ENCODE peak calls at places on chromosomes 3 and 15, in nine cellular contexts. One of them, this sample, is unnamed.

GRCh38 chr3:33722186-33722585 is 4.1 kb upstream of the CLASP2 start:
- DNase-seq in aorta: no peak
- DNase-seq in MM.1S: no peak
- DNase-seq in psoas muscle: no peak
- DNase-seq in cardiac muscle cell: peak; percentile 25
- DNase-seq in A673: peak; percentile 59
- DNase-seq in HCT116: no peak
- DNase-seq in heart right ventricle: no peak
- DNase-seq in ovary: no peak
- DNase-seq in this sample: no peak

GRCh38 chr3:45455040-45455439 is 66.7 kb downstream of the LARS2 start:
- DNase-seq in aorta: no peak
- DNase-seq in MM.1S: no peak
- DNase-seq in psoas muscle: no peak
- DNase-seq in cardiac muscle cell: no peak
- DNase-seq in A673: no peak
- DNase-seq in HCT116: no peak
- DNase-seq in heart right ventricle: no peak
- DNase-seq in ovary: no peak
- DNase-seq in this sample: no peak

GRCh38 chr3:99242271-99242670 is 340.8 kb upstream of the DCBLD2 start:
- DNase-seq in aorta: no peak
- DNase-seq in MM.1S: no peak
- DNase-seq in psoas muscle: no peak
- DNase-seq in cardiac muscle cell: no peak
- DNase-seq in A673: no peak
- DNase-seq in HCT116: no peak
- DNase-seq in heart right ventricle: no peak
- DNase-seq in ovary: no peak
- DNase-seq in this sample: no peak

GRCh38 chr3:14962762-14963161 is 15.4 kb downstream of the NR2C2 start:
- DNase-seq in aorta: no peak
- DNase-seq in MM.1S: no peak
- DNase-seq in psoas muscle: no peak
- DNase-seq in cardiac muscle cell: no peak
- DNase-seq in A673: no peak
- DNase-seq in HCT116: no peak
- DNase-seq in heart right ventricle: no peak
- DNase-seq in ovary: no peak
- DNase-seq in this sample: no peak

GRCh38 chr3:113058188-113058587 is 67.4 kb downstream of the GTPBP8 start:
- DNase-seq in aorta: no peak
- DNase-seq in MM.1S: no peak
- DNase-seq in psoas muscle: no peak
- DNase-seq in cardiac muscle cell: no peak
- DNase-seq in A673: no peak
- DNase-seq in HCT116: no peak
- DNase-seq in heart right ventricle: no peak
- DNase-seq in ovary: no peak
- DNase-seq in this sample: no peak

GRCh38 chr3:151430821-151431484 is 29.9 kb downstream of the IGSF10 start:
- DNase-seq in aorta: no peak
- DNase-seq in MM.1S: no peak
- DNase-seq in psoas muscle: no peak
- DNase-seq in cardiac muscle cell: peak; percentile 37
- DNase-seq in A673: no peak
- DNase-seq in HCT116: no peak
- DNase-seq in heart right ventricle: no peak
- DNase-seq in ovary: no peak
- DNase-seq in this sample: no peak

GRCh38 chr3:4531478-4532025 is 38.4 kb downstream of the ITPR1 start:
- DNase-seq in aorta: no peak
- DNase-seq in MM.1S: no peak
- DNase-seq in psoas muscle: no peak
- DNase-seq in cardiac muscle cell: peak; percentile 65
- DNase-seq in A673: no peak
- DNase-seq in HCT116: no peak
- DNase-seq in heart right ventricle: no peak
- DNase-seq in ovary: no peak
- DNase-seq in this sample: no peak

GRCh38 chr3:36905545-36905944 is 39.3 kb downstream of the TRANK1 start:
- DNase-seq in aorta: no peak
- DNase-seq in MM.1S: no peak
- DNase-seq in psoas muscle: no peak
- DNase-seq in cardiac muscle cell: no peak
- DNase-seq in A673: no peak
- DNase-seq in HCT116: no peak
- DNase-seq in heart right ventricle: no peak
- DNase-seq in ovary: no peak
- DNase-seq in this sample: no peak

GRCh38 chr15:74976159-74976558 is 19.2 kb upstream of the SCAMP5 start:
- DNase-seq in aorta: peak; percentile 34
- DNase-seq in MM.1S: no peak
- DNase-seq in psoas muscle: no peak
- DNase-seq in cardiac muscle cell: no peak
- DNase-seq in A673: no peak
- DNase-seq in HCT116: no peak
- DNase-seq in heart right ventricle: no peak
- DNase-seq in ovary: no peak
- DNase-seq in this sample: no peak

GRCh38 chr3:158165730-158166129 is 55.8 kb downstream of the RSRC1 start:
- DNase-seq in aorta: no peak
- DNase-seq in MM.1S: no peak
- DNase-seq in psoas muscle: no peak
- DNase-seq in cardiac muscle cell: peak; percentile 12
- DNase-seq in A673: peak; percentile 6
- DNase-seq in HCT116: no peak
- DNase-seq in heart right ventricle: no peak
- DNase-seq in ovary: no peak
- DNase-seq in this sample: no peak

GRCh38 chr15:36235173-36235572 is 344.3 kb upstream of the CDIN1 start:
- DNase-seq in aorta: no peak
- DNase-seq in MM.1S: no peak
- DNase-seq in psoas muscle: no peak
- DNase-seq in cardiac muscle cell: no peak
- DNase-seq in A673: no peak
- DNase-seq in HCT116: no peak
- DNase-seq in heart right ventricle: no peak
- DNase-seq in ovary: no peak
- DNase-seq in this sample: no peak

GRCh38 chr15:70775160-70775559 is 11.8 kb upstream of the UACA start:
- DNase-seq in aorta: no peak
- DNase-seq in MM.1S: no peak
- DNase-seq in psoas muscle: no peak
- DNase-seq in cardiac muscle cell: peak; percentile 71
- DNase-seq in A673: no peak
- DNase-seq in HCT116: no peak
- DNase-seq in heart right ventricle: no peak
- DNase-seq in ovary: no peak
- DNase-seq in this sample: no peak

GRCh38 chr15:68274184-68274848 is 3.2 kb upstream of the FEM1B start:
- DNase-seq in aorta: no peak
- DNase-seq in MM.1S: no peak
- DNase-seq in psoas muscle: no peak
- DNase-seq in cardiac muscle cell: no peak
- DNase-seq in A673: no peak
- DNase-seq in HCT116: no peak
- DNase-seq in heart right ventricle: no peak
- DNase-seq in ovary: no peak
- DNase-seq in this sample: no peak

GRCh38 chr3:177754508-177754921 is 557.2 kb upstream of the TBL1XR1 start:
- DNase-seq in aorta: no peak
- DNase-seq in MM.1S: no peak
- DNase-seq in psoas muscle: no peak
- DNase-seq in cardiac muscle cell: no peak
- DNase-seq in A673: no peak
- DNase-seq in HCT116: no peak
- DNase-seq in heart right ventricle: no peak
- DNase-seq in ovary: no peak
- DNase-seq in this sample: no peak

GRCh38 chr3:126546549-126547239 is 12.0 kb downstream of the C3orf22 start:
- DNase-seq in aorta: peak; percentile 11
- DNase-seq in MM.1S: no peak
- DNase-seq in psoas muscle: no peak
- DNase-seq in cardiac muscle cell: no peak
- DNase-seq in A673: no peak
- DNase-seq in HCT116: no peak
- DNase-seq in heart right ventricle: no peak
- DNase-seq in ovary: no peak
- DNase-seq in this sample: peak; percentile 1

GRCh38 chr3:184156522-184156955 is 1.4 kb downstream of the DVL3 start:
- DNase-seq in aorta: peak; percentile 76
- DNase-seq in MM.1S: no peak
- DNase-seq in psoas muscle: peak; percentile 71
- DNase-seq in cardiac muscle cell: peak; percentile 88
- DNase-seq in A673: peak; percentile 64
- DNase-seq in HCT116: no peak
- DNase-seq in heart right ventricle: peak; percentile 70
- DNase-seq in ovary: peak; percentile 86
- DNase-seq in this sample: no peak

GRCh38 chr15:89206908-89207331 is 14.5 kb downstream of the RLBP1 start:
- DNase-seq in aorta: peak; percentile 79
- DNase-seq in MM.1S: peak; percentile 54
- DNase-seq in psoas muscle: peak; percentile 72
- DNase-seq in cardiac muscle cell: peak; percentile 75
- DNase-seq in A673: peak; percentile 85
- DNase-seq in HCT116: peak; percentile 47
- DNase-seq in heart right ventricle: peak; percentile 75
- DNase-seq in ovary: peak; percentile 70
- DNase-seq in this sample: peak; percentile 87

GRCh38 chr3:130515755-130516154 is 1.2 kb upstream of the COL6A6 start:
- DNase-seq in aorta: no peak
- DNase-seq in MM.1S: no peak
- DNase-seq in psoas muscle: no peak
- DNase-seq in cardiac muscle cell: no peak
- DNase-seq in A673: no peak
- DNase-seq in HCT116: no peak
- DNase-seq in heart right ventricle: no peak
- DNase-seq in ovary: no peak
- DNase-seq in this sample: no peak

GRCh38 chr15:75053748-75054125 is 30.3 kb downstream of the PPCDC start:
- DNase-seq in aorta: no peak
- DNase-seq in MM.1S: no peak
- DNase-seq in psoas muscle: no peak
- DNase-seq in cardiac muscle cell: no peak
- DNase-seq in A673: no peak
- DNase-seq in HCT116: no peak
- DNase-seq in heart right ventricle: no peak
- DNase-seq in ovary: no peak
- DNase-seq in this sample: no peak

GRCh38 chr3:187719628-187720336 is 17.4 kb upstream of the RTP2 start:
- DNase-seq in aorta: no peak
- DNase-seq in MM.1S: no peak
- DNase-seq in psoas muscle: peak; percentile 67
- DNase-seq in cardiac muscle cell: peak; percentile 8
- DNase-seq in A673: no peak
- DNase-seq in HCT116: no peak
- DNase-seq in heart right ventricle: no peak
- DNase-seq in ovary: no peak
- DNase-seq in this sample: peak; percentile 44

GRCh38 chr3:32556332-32556731 is 14.3 kb downstream of the DYNC1LI1 start:
- DNase-seq in aorta: no peak
- DNase-seq in MM.1S: no peak
- DNase-seq in psoas muscle: no peak
- DNase-seq in cardiac muscle cell: no peak
- DNase-seq in A673: no peak
- DNase-seq in HCT116: no peak
- DNase-seq in heart right ventricle: no peak
- DNase-seq in ovary: no peak
- DNase-seq in this sample: no peak
- H3K4me1 ChIP-seq in aorta: peaks cover 4% of the 10 kb centered on the region
- H3K4me1 ChIP-seq in MM.1S: no peaks in the 10 kb centered on the region
- H3K4me1 ChIP-seq in psoas muscle: peaks cover 11% of the 10 kb centered on the region
- H3K4me1 ChIP-seq in cardiac muscle cell: peaks cover 4% of the 10 kb centered on the region
- H3K4me1 ChIP-seq in A673: peaks cover 10% of the 10 kb centered on the region
- H3K4me1 ChIP-seq in HCT116: no peaks in the 10 kb centered on the region
- H3K4me1 ChIP-seq in heart right ventricle: peaks cover 34% of the 10 kb centered on the region
- H3K4me1 ChIP-seq in ovary: peaks cover 2% of the 10 kb centered on the region
- H3K4me1 ChIP-seq in this sample: peaks cover 38% of the 10 kb centered on the region

GRCh38 chr15:83064859-83065258 is 2.2 kb downstream of the BTBD1 start:
- DNase-seq in aorta: no peak
- DNase-seq in MM.1S: no peak
- DNase-seq in psoas muscle: no peak
- DNase-seq in cardiac muscle cell: no peak
- DNase-seq in A673: no peak
- DNase-seq in HCT116: no peak
- DNase-seq in heart right ventricle: no peak
- DNase-seq in ovary: no peak
- DNase-seq in this sample: no peak
- H3K4me3 ChIP-seq in aorta: peak overlapping the region; percentile 96
- H3K4me3 ChIP-seq in MM.1S: peak overlapping the region; percentile 70
- H3K4me3 ChIP-seq in psoas muscle: peak overlapping the region; percentile 97
- H3K4me3 ChIP-seq in cardiac muscle cell: peak overlapping the region; percentile 84
- H3K4me3 ChIP-seq in A673: peak overlapping the region; percentile 95
- H3K4me3 ChIP-seq in HCT116: no peak overlapping the region
- H3K4me3 ChIP-seq in heart right ventricle: peak overlapping the region; percentile 83
- H3K4me3 ChIP-seq in ovary: peak overlapping the region; percentile 84
- H3K4me3 ChIP-seq in this sample: peak overlapping the region; percentile 91

DNA sequence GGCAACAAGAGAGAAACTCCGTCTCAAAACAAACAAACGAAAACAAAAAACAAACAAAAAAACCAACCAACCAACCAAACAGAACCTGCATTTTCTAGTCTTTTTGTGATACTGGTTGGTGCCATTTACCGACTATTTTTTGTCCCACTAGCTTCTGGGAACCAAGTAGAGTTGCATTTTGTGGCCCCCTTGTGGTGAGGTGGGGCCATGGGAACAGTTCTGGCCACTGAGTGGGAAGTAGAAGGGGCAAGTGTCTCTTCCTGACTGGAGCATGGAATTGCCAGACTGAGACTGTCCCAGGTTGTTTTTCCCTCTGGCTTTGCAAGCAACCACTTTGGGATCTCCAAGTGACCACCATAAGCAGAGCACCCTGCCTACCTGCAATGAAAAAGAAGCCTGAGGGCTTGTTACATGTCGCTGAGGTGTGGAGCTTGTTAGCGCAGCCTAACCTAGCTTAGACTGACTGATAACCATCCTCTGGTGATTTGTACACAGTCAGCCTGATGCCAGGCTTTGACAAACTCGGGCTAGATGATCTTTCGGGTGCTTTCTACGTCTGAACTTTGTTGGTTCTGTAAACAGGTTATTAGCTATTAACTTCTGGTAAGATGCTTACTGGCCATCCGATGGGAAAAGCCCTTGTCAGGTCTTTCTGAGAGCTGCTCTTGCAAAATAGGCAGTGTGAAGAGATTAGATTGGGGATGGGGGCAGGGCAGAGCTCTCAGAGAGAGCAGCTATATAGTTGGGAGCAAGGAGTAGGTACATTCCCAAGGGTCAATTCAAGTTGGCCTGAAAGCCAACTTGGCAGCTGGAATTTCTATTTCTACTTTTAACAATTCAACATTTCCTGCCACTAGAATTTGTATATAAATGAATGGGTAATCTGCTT is 172.2 kb downstream of the SSR3 start:
- DNase-seq in aorta: no peak
- DNase-seq in MM.1S: peak; percentile 73
- DNase-seq in psoas muscle: no peak
- DNase-seq in cardiac muscle cell: peak; percentile 55
- DNase-seq in A673: peak; percentile 70
- DNase-seq in HCT116: peak; percentile 23
- DNase-seq in heart right ventricle: no peak
- DNase-seq in ovary: no peak
- DNase-seq in this sample: no peak
- H3K27ac ChIP-seq in aorta: no peak overlapping the region
- H3K27ac ChIP-seq in MM.1S: no peak overlapping the region
- H3K27ac ChIP-seq in psoas muscle: no peak overlapping the region
- H3K27ac ChIP-seq in cardiac muscle cell: no peak overlapping the region
- H3K27ac ChIP-seq in A673: no peak overlapping the region
- H3K27ac ChIP-seq in HCT116: no peak overlapping the region
- H3K27ac ChIP-seq in heart right ventricle: no peak overlapping the region
- H3K27ac ChIP-seq in ovary: no peak overlapping the region
- H3K27ac ChIP-seq in this sample: no peak overlapping the region

GRCh38 chr3:111906667-111907066 is 47.6 kb downstream of the PHLDB2 start:
- DNase-seq in aorta: no peak
- DNase-seq in MM.1S: no peak
- DNase-seq in psoas muscle: no peak
- DNase-seq in cardiac muscle cell: peak; percentile 17
- DNase-seq in A673: no peak
- DNase-seq in HCT116: no peak
- DNase-seq in heart right ventricle: no peak
- DNase-seq in ovary: no peak
- DNase-seq in this sample: no peak
- H3K4me1 ChIP-seq in aorta: peaks cover 20% of the 10 kb centered on the region
- H3K4me1 ChIP-seq in MM.1S: no peaks in the 10 kb centered on the region
- H3K4me1 ChIP-seq in psoas muscle: no peaks in the 10 kb centered on the region
- H3K4me1 ChIP-seq in cardiac muscle cell: peaks cover 19% of the 10 kb centered on the region
- H3K4me1 ChIP-seq in A673: peaks cover 12% of the 10 kb centered on the region
- H3K4me1 ChIP-seq in HCT116: peaks cover 59% of the 10 kb centered on the region
- H3K4me1 ChIP-seq in heart right ventricle: peaks cover 54% of the 10 kb centered on the region
- H3K4me1 ChIP-seq in ovary: peaks cover 4% of the 10 kb centered on the region
- H3K4me1 ChIP-seq in this sample: peaks cover 27% of the 10 kb centered on the region